ENCODE peak calls at places on chromosomes 6 and 20, in nine cellular contexts. One of them, this sample, is unnamed.

GRCh38 chr6:90663873-90664272 is 77.0 kb upstream of the MAP3K7 start:
- DNase-seq in NCI-H2029 treated with DMSO at 0.1 percent for 48 hours: no peak
- DNase-seq in IMR-90: no peak
- DNase-seq in CD4-positive, CD25-positive, alpha-beta regulatory T cell: no peak
- DNase-seq in amniotic stem cell: no peak
- DNase-seq in glutamatergic neuron: no peak
- DNase-seq in ACHN: no peak
- DNase-seq in lung: no peak
- DNase-seq in T-helper 1 cell: no peak
- DNase-seq in this sample: no peak

GRCh38 chr6:41439524-41440418 is 104.4 kb downstream of the NCR2 start:
- DNase-seq in amniotic stem cell: no peak
- DNase-seq in glutamatergic neuron: no peak
- DNase-seq in ACHN: no peak
- DNase-seq in NCI-H2029 treated with DMSO at 0.1 percent for 48 hours: no peak
- DNase-seq in lung: no peak
- DNase-seq in T-helper 1 cell: no peak
- DNase-seq in IMR-90: no peak
- DNase-seq in CD4-positive, CD25-positive, alpha-beta regulatory T cell: no peak
- DNase-seq in this sample: no peak

GRCh38 chr20:49999329-49999728 is 16.5 kb downstream of the SNAI1 start:
- DNase-seq in T-helper 1 cell: no peak
- DNase-seq in ACHN: no peak
- DNase-seq in amniotic stem cell: no peak
- DNase-seq in lung: no peak
- DNase-seq in CD4-positive, CD25-positive, alpha-beta regulatory T cell: no peak
- DNase-seq in glutamatergic neuron: no peak
- DNase-seq in NCI-H2029 treated with DMSO at 0.1 percent for 48 hours: no peak
- DNase-seq in IMR-90: no peak
- DNase-seq in this sample: no peak

GRCh38 chr6:15260099-15260821 is 14.4 kb downstream of the JARID2 start:
- DNase-seq in amniotic stem cell: no peak
- DNase-seq in T-helper 1 cell: no peak
- DNase-seq in glutamatergic neuron: no peak
- DNase-seq in CD4-positive, CD25-positive, alpha-beta regulatory T cell: no peak
- DNase-seq in IMR-90: peak
- DNase-seq in lung: no peak
- DNase-seq in ACHN: no peak
- DNase-seq in NCI-H2029 treated with DMSO at 0.1 percent for 48 hours: no peak
- DNase-seq in this sample: no peak

GRCh38 chr6:47733879-47734558 is 35.6 kb downstream of the ADGRF4 start:
- DNase-seq in amniotic stem cell: no peak
- DNase-seq in T-helper 1 cell: no peak
- DNase-seq in CD4-positive, CD25-positive, alpha-beta regulatory T cell: no peak
- DNase-seq in NCI-H2029 treated with DMSO at 0.1 percent for 48 hours: peak
- DNase-seq in ACHN: peak
- DNase-seq in glutamatergic neuron: no peak
- DNase-seq in IMR-90: peak
- DNase-seq in lung: no peak
- DNase-seq in this sample: no peak

GRCh38 chr6:131129657-131130545 is 5.4 kb upstream of the AKAP7 start:
- DNase-seq in CD4-positive, CD25-positive, alpha-beta regulatory T cell: no peak
- DNase-seq in lung: no peak
- DNase-seq in T-helper 1 cell: no peak
- DNase-seq in NCI-H2029 treated with DMSO at 0.1 percent for 48 hours: no peak
- DNase-seq in ACHN: no peak
- DNase-seq in IMR-90: no peak
- DNase-seq in glutamatergic neuron: no peak
- DNase-seq in amniotic stem cell: no peak
- DNase-seq in this sample: no peak

GRCh38 chr20:43537921-43538854 is 20.6 kb upstream of the SGK2 start:
- DNase-seq in ACHN: peak
- DNase-seq in amniotic stem cell: no peak
- DNase-seq in glutamatergic neuron: peak
- DNase-seq in T-helper 1 cell: peak
- DNase-seq in IMR-90: peak
- DNase-seq in NCI-H2029 treated with DMSO at 0.1 percent for 48 hours: peak
- DNase-seq in CD4-positive, CD25-positive, alpha-beta regulatory T cell: peak
- DNase-seq in lung: peak
- DNase-seq in this sample: peak

GRCh38 chr6:36627801-36628246 is 33.7 kb downstream of the SRSF3 start:
- DNase-seq in NCI-H2029 treated with DMSO at 0.1 percent for 48 hours: peak
- DNase-seq in glutamatergic neuron: no peak
- DNase-seq in IMR-90: peak
- DNase-seq in CD4-positive, CD25-positive, alpha-beta regulatory T cell: no peak
- DNase-seq in T-helper 1 cell: no peak
- DNase-seq in amniotic stem cell: no peak
- DNase-seq in ACHN: peak
- DNase-seq in lung: peak
- DNase-seq in this sample: peak

GRCh38 chr6:17684134-17684533 is 22.6 kb downstream of the NUP153 start:
- DNase-seq in glutamatergic neuron: no peak
- DNase-seq in lung: no peak
- DNase-seq in IMR-90: no peak
- DNase-seq in NCI-H2029 treated with DMSO at 0.1 percent for 48 hours: no peak
- DNase-seq in CD4-positive, CD25-positive, alpha-beta regulatory T cell: no peak
- DNase-seq in amniotic stem cell: no peak
- DNase-seq in T-helper 1 cell: no peak
- DNase-seq in ACHN: no peak
- DNase-seq in this sample: no peak

GRCh38 chr20:34111057-34111711 is 859 bp downstream of the EIF2S2 start:
- DNase-seq in amniotic stem cell: no peak
- DNase-seq in ACHN: peak
- DNase-seq in CD4-positive, CD25-positive, alpha-beta regulatory T cell: no peak
- DNase-seq in IMR-90: peak
- DNase-seq in glutamatergic neuron: no peak
- DNase-seq in NCI-H2029 treated with DMSO at 0.1 percent for 48 hours: no peak
- DNase-seq in T-helper 1 cell: peak
- DNase-seq in lung: no peak
- DNase-seq in this sample: no peak

GRCh38 chr20:25011831-25012241 is 19.3 kb upstream of the APMAP start:
- DNase-seq in CD4-positive, CD25-positive, alpha-beta regulatory T cell: no peak
- DNase-seq in lung: no peak
- DNase-seq in IMR-90: no peak
- DNase-seq in ACHN: no peak
- DNase-seq in T-helper 1 cell: no peak
- DNase-seq in NCI-H2029 treated with DMSO at 0.1 percent for 48 hours: no peak
- DNase-seq in amniotic stem cell: no peak
- DNase-seq in glutamatergic neuron: no peak
- DNase-seq in this sample: no peak

GRCh38 chr6:74466572-74466971 is 739.3 kb downstream of the COL12A1 start:
- DNase-seq in ACHN: no peak
- DNase-seq in NCI-H2029 treated with DMSO at 0.1 percent for 48 hours: no peak
- DNase-seq in lung: no peak
- DNase-seq in glutamatergic neuron: no peak
- DNase-seq in IMR-90: no peak
- DNase-seq in amniotic stem cell: no peak
- DNase-seq in T-helper 1 cell: no peak
- DNase-seq in CD4-positive, CD25-positive, alpha-beta regulatory T cell: no peak
- DNase-seq in this sample: no peak

GRCh38 chr6:62175195-62175594 is 110.8 kb downstream of the KHDRBS2 start:
- DNase-seq in lung: no peak
- DNase-seq in CD4-positive, CD25-positive, alpha-beta regulatory T cell: no peak
- DNase-seq in NCI-H2029 treated with DMSO at 0.1 percent for 48 hours: no peak
- DNase-seq in T-helper 1 cell: no peak
- DNase-seq in ACHN: no peak
- DNase-seq in amniotic stem cell: no peak
- DNase-seq in glutamatergic neuron: no peak
- DNase-seq in IMR-90: no peak
- DNase-seq in this sample: no peak